ENCODE peak calls at places on chromosomes 16 and 17, in ten cellular contexts. Q is neuronal stem cell; D is NT2/D1; C is heart right ventricle; Z is tibial nerve; X is breast epithelium; K is psoas muscle; G is CD8-positive, alpha-beta T cell; S is body of pancreas; E is cardiac muscle cell. A is an unnamed sample. For H3K4me1, the result is how much of the 10 kb centered on the place peaks cover.

GRCh38 chr17:40251576-40251975 is 32.5 kb downstream of the WIPF2 start:
- DNase-seq in S (no peak), E (no peak), K (no peak), Z (no peak), X (no peak), C (peak), Q (no peak), D (no peak), G (no peak), A (no peak)

GRCh38 chr16:17476414-17477259 is 5.9 kb upstream of the XYLT1 start:
- DNase-seq in Z (no peak), G (peak), X (no peak), K (no peak), D (peak), Q (no peak), E (peak), S (peak), C (no peak), A (no peak)

GRCh38 chr17:40516581-40517285 is 15.3 kb upstream of the TNS4 start:
- DNase-seq in C (no peak), E (no peak), S (no peak), K (no peak), Q (no peak), X (no peak), G (peak), Z (no peak), D (no peak), A (no peak)

GRCh38 chr17:40472733-40473452 is 28.5 kb downstream of the TNS4 start:
- DNase-seq in Q (no peak), S (no peak), D (no peak), C (no peak), G (no peak), X (no peak), E (no peak), Z (no peak), K (no peak), A (no peak)

GRCh38 chr16:77675464-77676324 is 46.6 kb upstream of the NUDT7 start:
- DNase-seq in E (peak), X (peak), D (peak), S (peak), G (peak), C (peak), K (peak), Z (peak), Q (peak), A (peak)

GRCh38 chr16:21060027-21060510 is 90.6 kb downstream of the DNAH3 start:
- DNase-seq in K (no peak), C (no peak), D (no peak), E (no peak), G (no peak), X (no peak), Q (no peak), Z (no peak), S (no peak), A (no peak)

GRCh38 chr16:85528528-85529387 is 84.4 kb upstream of the GSE1 start:
- DNase-seq in X (no peak), Z (no peak), C (no peak), Q (no peak), K (no peak), D (no peak), S (no peak), G (peak), E (no peak), A (no peak)

GRCh38 chr16:11510178-11510973 is 76.3 kb downstream of the LITAF start:
- DNase-seq in D (no peak), X (no peak), G (no peak), E (no peak), S (no peak), C (no peak), Z (no peak), K (peak), Q (no peak), A (no peak)

GRCh38 chr17:49191407-49191916 is 18.9 kb downstream of the GNGT2 start:
- DNase-seq in X (no peak), D (no peak), C (no peak), G (no peak), Q (no peak), Z (no peak), K (no peak), E (no peak), S (no peak), A (no peak)

GRCh38 chr16:69340095-69340644 is 598 bp downstream of the NIP7 start:
- DNase-seq in Z (no peak), C (peak), E (no peak), G (no peak), Q (no peak), S (no peak), D (no peak), K (no peak), X (no peak), A (no peak)

GRCh38 chr16:68264128-68265077 is at the start of gene SLC7A6:
- DNase-seq in E (peak), S (peak), K (peak), C (peak), Q (peak), G (peak), X (peak), D (no peak), Z (peak), A (peak)

GRCh38 chr17:59362811-59363205 is 31.4 kb downstream of the YPEL2 start:
- DNase-seq in K (no peak), X (no peak), G (no peak), E (no peak), C (no peak), Q (no peak), Z (no peak), D (no peak), S (no peak), A (no peak)

GRCh38 chr17:64732336-64733006 is 70.4 kb upstream of the SMURF2 start:
- DNase-seq in E (no peak), K (peak), Q (no peak), G (no peak), S (peak), C (peak), Z (peak), X (no peak), D (no peak), A (peak)

GRCh38 chr17:60640503-60640902 is 37.1 kb upstream of the BCAS3 start:
- DNase-seq in E (no peak), S (no peak), D (no peak), G (no peak), Q (peak), X (no peak), Z (no peak), C (no peak), K (no peak), A (no peak)

GRCh38 chr17:44971776-44972483 is 3.8 kb upstream of the C1QL1 start:
- DNase-seq in D (no peak), C (no peak), X (no peak), E (no peak), Q (no peak), K (no peak), G (no peak), S (no peak), Z (no peak), A (no peak)

GRCh38 chr17:60148300-60148838 is 1.4 kb upstream of the CA4 start:
- DNase-seq in D (no peak), E (no peak), G (no peak), K (no peak), Q (no peak), C (no peak), X (no peak), Z (no peak), S (no peak), A (no peak)

DNA sequence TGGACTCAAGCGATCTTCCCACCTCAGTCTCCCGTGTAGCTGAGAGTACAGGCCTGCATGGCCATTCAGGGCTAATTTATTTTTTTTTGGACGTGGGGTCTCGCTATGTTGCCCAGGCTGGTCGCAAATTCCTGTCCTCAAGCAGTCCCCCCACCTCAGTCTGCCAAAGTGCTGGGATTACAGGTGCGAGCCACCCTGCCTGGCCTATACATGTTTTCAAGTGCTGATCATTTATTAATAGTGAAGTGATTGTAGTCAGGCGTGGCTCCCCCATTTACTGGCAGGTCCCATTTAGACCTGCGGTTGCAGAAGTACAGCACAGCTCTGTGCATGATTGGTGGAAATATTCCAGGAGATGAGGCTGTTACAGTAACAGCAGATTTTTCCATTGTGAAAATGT is 8.4 kb downstream of the FOXK2 start:
- DNase-seq in C (no peak), D (no peak), K (no peak), E (no peak), Q (no peak), Z (no peak), X (no peak), G (no peak), S (no peak), A (no peak)
- H3K4me1 ChIP-seq in C (half or more), D (under half), K (half or more), E (under half), Q (under half), Z (half or more), X (under half), G (under half), S (half or more), A (half or more)

GRCh38 chr17:3989156-3989886 is 25.1 kb upstream of the ATP2A3 start:
- DNase-seq in K (no peak), Z (no peak), E (no peak), D (no peak), Q (no peak), X (no peak), G (no peak), S (no peak), C (no peak), A (no peak)

GRCh38 chr17:3990391-3991127 is 26.3 kb upstream of the ATP2A3 start:
- DNase-seq in Z (no peak), D (no peak), Q (no peak), K (peak), E (no peak), X (no peak), C (no peak), S (no peak), G (no peak), A (no peak)

GRCh38 chr17:3986270-3986938 is 22.2 kb upstream of the ATP2A3 start:
- DNase-seq in X (no peak), C (no peak), Z (no peak), E (no peak), K (no peak), D (no peak), G (no peak), Q (no peak), S (no peak), A (no peak)

GRCh38 chr17:3986939-3987335 is 22.7 kb upstream of the ATP2A3 start:
- DNase-seq in X (no peak), K (no peak), Q (no peak), C (no peak), Z (no peak), S (no peak), D (no peak), E (no peak), G (no peak), A (no peak)

DNA sequence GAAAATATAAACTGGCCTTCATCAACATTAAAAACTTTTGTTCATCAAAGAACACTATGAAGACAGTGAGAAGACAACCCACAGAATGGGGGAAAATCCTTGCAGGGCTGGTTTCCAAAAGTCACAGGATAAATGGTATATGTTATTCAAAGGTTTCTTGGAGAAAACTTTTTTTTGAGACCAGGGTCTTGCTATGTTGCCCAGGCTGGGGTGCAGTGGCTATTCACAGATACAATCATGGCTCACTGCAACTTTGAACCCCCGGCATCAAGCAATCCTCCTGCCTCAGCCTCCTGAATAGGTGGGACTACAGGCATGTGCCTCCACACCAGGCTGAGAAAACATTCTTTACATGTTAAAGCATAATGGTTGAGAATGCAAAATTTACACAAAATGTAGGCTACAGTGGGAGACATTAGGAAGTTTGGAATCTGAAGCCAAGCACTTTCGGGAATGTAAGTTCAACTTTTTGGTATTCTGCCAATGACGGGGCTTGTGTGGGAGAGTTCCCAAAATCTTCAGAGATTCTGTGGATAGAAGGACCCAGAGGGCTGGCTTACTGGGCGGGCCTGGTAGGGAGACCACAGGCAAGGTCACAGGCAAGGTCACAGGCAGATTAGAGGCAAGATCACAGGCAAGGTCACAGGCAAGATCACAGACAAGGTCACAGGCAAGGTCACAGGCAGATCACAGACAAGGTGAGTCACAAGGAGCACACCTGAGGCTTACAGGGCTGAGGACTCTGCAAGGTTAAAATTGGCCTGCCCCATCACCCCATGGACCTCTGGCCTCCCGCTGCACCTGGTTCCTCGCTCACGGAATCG is 24.3 kb upstream of the ATP2A3 start:
- DNase-seq in C (no peak), G (no peak), K (no peak), Z (no peak), Q (no peak), S (no peak), D (no peak), X (no peak), E (no peak), A (no peak)
- H3K4me1 ChIP-seq in C (under half), G (under half), K (under half), Z (under half), Q (under half), S (under half), D (under half), X (under half), E (under half), A (under half)

DNA sequence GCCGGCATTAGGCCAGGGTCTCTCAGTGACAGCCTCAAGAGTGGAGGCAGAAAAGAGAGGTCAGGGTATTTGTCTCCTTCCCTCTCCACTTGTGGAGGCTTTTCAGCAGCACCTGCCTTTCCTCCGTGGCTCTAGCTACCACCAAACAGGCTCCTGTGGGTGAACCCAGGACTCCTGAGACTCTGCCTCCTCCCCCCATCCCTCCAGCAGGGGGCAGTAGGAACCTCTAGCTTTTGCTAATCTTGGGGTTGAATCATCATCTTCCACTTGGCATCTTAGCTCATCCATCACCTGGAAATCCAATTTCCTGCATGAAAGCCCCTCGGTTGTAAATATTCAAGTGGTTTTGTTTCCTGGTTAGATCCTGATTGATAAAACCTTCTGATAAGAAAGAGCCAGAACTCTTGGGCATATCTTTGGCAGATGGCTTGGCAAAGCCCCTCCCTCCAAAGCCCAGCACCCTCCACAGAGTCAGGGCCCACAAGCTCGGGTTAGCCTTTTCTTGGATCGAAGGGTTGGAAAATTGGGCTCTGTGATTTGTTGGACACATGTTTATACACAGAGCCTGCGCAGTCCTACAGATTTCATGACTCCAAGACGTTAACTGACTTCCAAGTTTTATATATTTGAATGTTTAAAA is 322.1 kb downstream of the MAP2K4 start:
- DNase-seq in S (no peak), X (no peak), C (no peak), Z (no peak), Q (peak), D (no peak), K (no peak), G (no peak), E (peak), A (no peak)
- H3K4me1 ChIP-seq in S (under half), X (under half), C (under half), Z (under half), Q (under half), D (under half), K (under half), G (under half), E (under half), A (under half)

DNA sequence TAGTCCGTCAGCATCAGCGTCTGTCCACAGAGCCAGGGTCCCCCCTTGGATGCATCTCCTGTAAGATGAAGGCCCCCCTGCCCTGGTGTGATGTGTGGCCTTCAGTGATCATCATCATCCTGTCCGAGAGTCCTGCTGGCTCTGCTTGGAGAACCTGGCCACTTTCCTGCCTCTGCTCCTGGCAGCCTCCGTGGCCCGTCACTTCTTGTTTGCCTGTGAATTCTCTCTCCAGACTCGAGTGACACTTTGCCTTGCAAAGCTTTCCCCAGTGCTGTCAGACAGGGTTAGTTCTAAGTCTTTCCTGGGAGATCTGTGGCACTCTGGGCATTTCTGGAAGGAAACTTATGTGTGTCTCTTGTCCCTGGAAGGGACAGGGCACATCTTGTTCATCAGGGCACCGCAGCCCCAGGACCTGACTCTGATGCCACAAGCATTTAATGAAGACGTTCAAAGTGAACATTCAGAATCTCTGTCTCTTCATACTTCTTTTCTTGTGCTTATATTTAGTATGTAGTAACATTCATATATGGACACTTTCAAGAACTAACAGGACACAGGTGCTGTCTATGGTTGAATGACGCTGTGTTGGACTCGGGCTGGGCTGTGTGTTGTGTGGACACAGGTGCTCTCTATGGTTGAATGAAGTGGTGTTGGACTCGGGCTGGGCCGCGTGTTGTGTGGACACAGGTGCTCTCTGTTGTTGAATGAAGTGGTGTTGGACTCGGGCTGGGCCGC is 68.5 kb downstream of the RPTOR start:
- DNase-seq in E (no peak), X (no peak), D (no peak), K (no peak), G (no peak), Q (no peak), C (no peak), S (no peak), Z (no peak), A (no peak)
- H3K4me1 ChIP-seq in E (under half), X (under half), D (under half), K (under half), G (under half), Q (under half), C (under half), S (under half), Z (under half), A (under half)

GRCh38 chr17:48052956-48053757 is 5.0 kb downstream of the NFE2L1 start:
- DNase-seq in E (peak), S (peak), C (peak), D (no peak), G (no peak), Z (peak), Q (no peak), X (peak), K (peak), A (peak)

GRCh38 chr17:48054238-48055185 is 6.4 kb downstream of the NFE2L1 start:
- DNase-seq in K (peak), Z (peak), D (peak), S (peak), E (peak), X (peak), C (peak), Q (peak), G (no peak), A (peak)

GRCh38 chr17:48053758-48054237 is 5.6 kb downstream of the NFE2L1 start:
- DNase-seq in Q (no peak), S (no peak), Z (no peak), E (no peak), C (no peak), X (no peak), D (no peak), G (no peak), K (no peak), A (no peak)

GRCh38 chr17:48051278-48051677 is 3.1 kb downstream of the NFE2L1 start:
- DNase-seq in S (no peak), X (peak), Q (no peak), E (no peak), Z (no peak), D (no peak), G (no peak), K (no peak), C (no peak), A (no peak)

GRCh38 chr17:48051706-48052486 is 3.7 kb downstream of the NFE2L1 start:
- DNase-seq in G (no peak), D (no peak), C (peak), Z (peak), E (no peak), S (peak), X (peak), K (peak), Q (no peak), A (peak)
- H3K4me1 ChIP-seq in G (under half), D (under half), C (half or more), Z (half or more), E (under half), S (half or more), X (under half), K (half or more), Q (half or more), A (half or more)

GRCh38 chr16:13968835-13969234 is 48.9 kb downstream of the ERCC4 start:
- DNase-seq in E (peak), K (no peak), X (no peak), D (no peak), Q (no peak), G (no peak), S (no peak), C (no peak), Z (no peak), A (no peak)
- H3K4me1 ChIP-seq in E (under half), K (under half), X (under half), D (under half), Q (under half), G (under half), S (under half), C (under half), Z (under half), A (under half)